ENCODE peak calls at places on chromosomes 12 and 14, in six cellular contexts. U is colonic mucosa; A is small intestine; Q is CD4-positive, alpha-beta memory T cell; X is astrocyte; O is CD8-positive, alpha-beta T cell. D is an unnamed sample.
A peak's percentile ranks its signal among the peaks of the same experiment; 100 is the strongest.

GRCh38 chr14:35533357-35534129 is 421 bp upstream of the INSM2 start:
- DNase-seq in U (peak; percentile 78), A (peak; percentile 55), Q (peak; percentile 9), X (peak; percentile 10), O (peak; percentile 47), D (no peak)

GRCh38 chr14:50882932-50883826 is 11.3 kb downstream of the ABHD12B start:
- DNase-seq in U (peak; percentile 47), A (no peak), Q (no peak), X (no peak), O (no peak), D (no peak)

GRCh38 chr12:123681605-123682004 is 10.7 kb downstream of the TCTN2 start:
- DNase-seq in U (no peak), A (no peak), Q (no peak), X (no peak), O (no peak), D (no peak)

GRCh38 chr14:55974046-55974582 is 144.1 kb upstream of the PELI2 start:
- DNase-seq in U (no peak), A (no peak), Q (no peak), X (peak; percentile 54), O (no peak), D (no peak)

GRCh38 chr12:122979908-122980191 is 631 bp upstream of the ARL6IP4 start:
- DNase-seq in U (no peak), A (no peak), Q (no peak), X (no peak), O (no peak), D (no peak)

GRCh38 chr12:112570096-112570495 is 151.3 kb downstream of the PTPN11 start:
- DNase-seq in U (no peak), A (no peak), Q (no peak), X (no peak), O (no peak), D (no peak)

GRCh38 chr14:100436745-100437406 is 113.7 kb downstream of the SLC25A47 start:
- DNase-seq in U (no peak), A (no peak), Q (no peak), X (no peak), O (no peak), D (no peak)

GRCh38 chr14:80390911-80391310 is 179.6 kb upstream of the DIO2 start:
- DNase-seq in U (no peak), A (no peak), Q (no peak), X (peak; percentile 85), O (no peak), D (no peak)

GRCh38 chr14:92099802-92100201 is 6.6 kb downstream of the ATXN3 start:
- DNase-seq in U (no peak), A (no peak), Q (no peak), X (no peak), O (no peak), D (no peak)

GRCh38 chr12:54030889-54031860 is 1.7 kb upstream of the HOXC5 start:
- DNase-seq in U (no peak), A (no peak), Q (no peak), X (peak; percentile 5), O (no peak), D (no peak)

DNA sequence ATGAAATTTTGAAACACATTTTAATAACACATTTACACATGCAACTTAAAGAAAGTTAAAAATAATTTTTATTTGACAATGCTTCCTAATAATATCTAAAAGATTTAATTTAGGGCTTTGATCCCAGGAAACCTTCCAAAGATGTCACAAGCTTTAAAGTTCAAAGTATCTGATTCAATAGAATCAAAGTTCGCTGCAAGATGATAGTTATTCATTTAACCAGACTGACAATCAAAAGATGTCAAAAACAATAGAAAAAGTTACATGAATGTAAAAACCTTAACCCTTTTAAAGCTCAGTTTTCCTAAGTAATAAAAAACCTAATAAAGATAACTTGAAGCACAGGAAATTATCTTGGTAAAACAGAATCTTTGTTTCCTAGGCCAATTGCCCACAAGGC is 67.7 kb downstream of the SDR9C7 start:
- DNase-seq in U (no peak), A (no peak), Q (no peak), X (no peak), O (no peak), D (no peak)
- H3K9me3 ChIP-seq in U (peaks cover 12% of the 10 kb centered on the region), A (no peaks in the 10 kb centered on the region), Q (peaks cover 31% of the 10 kb centered on the region), X (peaks cover 6% of the 10 kb centered on the region), O (peaks cover 11% of the 10 kb centered on the region), D (no peaks in the 10 kb centered on the region)

DNA sequence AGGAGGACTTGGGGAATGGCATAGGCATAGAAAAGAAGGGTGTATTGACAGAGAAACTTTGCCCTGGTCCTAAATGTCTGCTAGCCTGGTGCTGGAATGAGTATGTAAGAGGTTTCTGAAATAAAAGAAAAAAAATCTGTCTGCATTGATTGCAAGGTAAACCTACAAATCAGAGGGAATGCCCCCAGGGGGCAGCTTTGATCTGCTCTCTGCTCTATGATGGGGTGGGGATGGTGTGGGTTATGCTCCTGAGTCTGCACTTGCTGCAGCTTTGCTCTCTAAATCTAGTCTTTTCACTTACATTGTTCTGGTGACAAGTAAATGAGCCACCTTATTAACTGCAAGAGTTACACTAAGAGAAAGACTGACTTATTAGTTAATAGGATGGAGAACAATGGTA is 468.4 kb upstream of the STXBP6 start:
- DNase-seq in U (no peak), A (no peak), Q (no peak), X (no peak), O (no peak), D (no peak)
- H3K9me3 ChIP-seq in U (no peaks in the 10 kb centered on the region), A (peaks cover 1% of the 10 kb centered on the region), Q (no peaks in the 10 kb centered on the region), X (peaks cover 3% of the 10 kb centered on the region), O (no peaks in the 10 kb centered on the region), D (no peaks in the 10 kb centered on the region)

GRCh38 chr12:116646901-116647300 is 87.7 kb downstream of the MAP1LC3B2 start:
- DNase-seq in U (no peak), A (no peak), Q (no peak), X (no peak), O (no peak), D (no peak)

GRCh38 chr12:116650062-116650461 is 87.8 kb downstream of the SPRING1 start:
- DNase-seq in U (no peak), A (no peak), Q (no peak), X (no peak), O (no peak), D (no peak)

GRCh38 chr12:116647802-116648201 is 88.6 kb downstream of the MAP1LC3B2 start:
- DNase-seq in U (no peak), A (no peak), Q (no peak), X (no peak), O (no peak), D (no peak)

GRCh38 chr12:116651089-116651488 is 86.8 kb downstream of the SPRING1 start:
- DNase-seq in U (no peak), A (no peak), Q (no peak), X (no peak), O (no peak), D (no peak)

DNA sequence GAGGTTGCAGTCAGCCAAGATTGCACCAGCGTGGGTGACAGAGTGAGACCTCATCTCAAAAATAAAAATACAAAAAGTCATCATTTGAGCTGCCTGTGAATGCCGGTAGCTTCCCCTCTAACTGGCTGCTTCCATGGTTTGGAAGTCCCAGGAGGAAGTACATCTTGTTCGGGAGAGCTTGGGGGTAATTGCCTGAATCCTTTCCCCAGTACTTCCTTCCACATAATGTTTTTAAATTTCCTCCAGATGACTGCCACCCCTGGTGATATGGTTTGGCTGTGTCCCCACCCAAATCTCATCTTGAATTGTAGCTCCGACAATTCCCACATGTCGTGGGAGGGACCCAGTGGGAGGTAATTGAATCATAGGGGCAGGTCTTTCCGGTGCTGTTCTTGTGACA is 87.3 kb downstream of the SPRING1 start:
- DNase-seq in U (no peak), A (no peak), Q (no peak), X (no peak), O (no peak), D (no peak)
- H3K9me3 ChIP-seq in U (no peaks in the 10 kb centered on the region), A (no peaks in the 10 kb centered on the region), Q (no peaks in the 10 kb centered on the region), X (no peaks in the 10 kb centered on the region), O (no peaks in the 10 kb centered on the region), D (no peaks in the 10 kb centered on the region)

GRCh38 chr12:46043972-46044520 is 53.7 kb upstream of the SCAF11 start:
- DNase-seq in U (no peak), A (no peak), Q (no peak), X (no peak), O (no peak), D (no peak)

GRCh38 chr12:46046436-46046835 is 56.1 kb upstream of the SCAF11 start:
- DNase-seq in U (no peak), A (no peak), Q (no peak), X (no peak), O (no peak), D (no peak)

GRCh38 chr12:46050805-46051204 is 60.4 kb upstream of the SCAF11 start:
- DNase-seq in U (no peak), A (no peak), Q (no peak), X (no peak), O (no peak), D (no peak)

DNA sequence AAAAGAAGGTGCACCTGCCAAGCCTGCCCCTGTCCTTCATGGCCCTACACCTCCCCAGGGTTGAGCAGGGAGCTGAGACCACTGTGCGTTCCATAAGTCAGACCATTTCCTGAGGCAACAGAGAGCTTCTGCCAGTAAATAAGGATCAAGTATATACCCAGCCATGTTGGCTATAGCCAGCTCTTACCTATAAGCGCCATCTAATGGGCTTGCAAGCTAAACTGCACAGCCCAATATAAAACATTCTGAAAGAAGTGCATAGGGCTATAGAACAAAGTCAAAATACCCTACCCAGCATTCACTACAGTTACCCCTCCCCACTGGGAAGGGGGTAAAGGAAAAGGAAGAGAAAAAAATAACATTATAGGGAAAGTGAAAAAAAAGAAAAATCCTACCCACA is 59.3 kb upstream of the SCAF11 start:
- DNase-seq in U (no peak), A (no peak), Q (no peak), X (no peak), O (no peak), D (no peak)
- H3K9me3 ChIP-seq in U (no peaks in the 10 kb centered on the region), A (no peaks in the 10 kb centered on the region), Q (peaks cover 6% of the 10 kb centered on the region), X (peaks cover 15% of the 10 kb centered on the region), O (no peaks in the 10 kb centered on the region), D (peaks cover 8% of the 10 kb centered on the region)